ENCODE peak calls at places on chromosomes 13 and 19, in five cellular contexts. F is suprapubic skin, V is body of pancreas, B is cardiac muscle cell, R is pancreas. D is an unnamed sample.

GRCh38 chr13:59680429-59681024 is 483.2 kb downstream of the DIAPH3 start:
- DNase-seq in F (no peak), V (no peak), B (peak; percentile 39), R (no peak), D (peak; percentile 16)

GRCh38 chr13:30376426-30377311 is 45.6 kb upstream of the UBE2L5 start:
- DNase-seq in F (no peak), V (peak; percentile 25), B (peak; percentile 92), R (no peak), D (no peak)

GRCh38 chr19:6997679-6998445 is 23.4 kb downstream of the MBD3L2B start:
- DNase-seq in F (no peak), V (peak; percentile 15), B (no peak), R (no peak), D (peak; percentile 13)

GRCh38 chr19:36030264-36031148 is 2.2 kb downstream of the CLIP3 start:
- DNase-seq in F (no peak), V (peak; percentile 29), B (no peak), R (no peak), D (no peak)

GRCh38 chr19:50909240-50910070 is 1.7 kb downstream of the KLK4 start:
- DNase-seq in F (no peak), V (peak; percentile 69), B (peak; percentile 87), R (peak; percentile 21), D (peak; percentile 70)

GRCh38 chr13:27559714-27560113 is 60.6 kb downstream of the LNX2 start:
- DNase-seq in F (no peak), V (no peak), B (no peak), R (no peak), D (no peak)

GRCh38 chr13:24243311-24243710 is 66.1 kb upstream of the C1QTNF9 start:
- DNase-seq in F (no peak), V (no peak), B (no peak), R (no peak), D (no peak)

GRCh38 chr13:46382224-46382623 is 4.8 kb downstream of the RUBCNL start:
- DNase-seq in F (no peak), V (no peak), B (no peak), R (no peak), D (no peak)

GRCh38 chr13:47628666-47629065 is 372.4 kb downstream of the SUCLA2 start:
- DNase-seq in F (no peak), V (no peak), B (no peak), R (no peak), D (no peak)

GRCh38 chr19:55324705-55325104 is 436 bp downstream of the TMEM150B start:
- DNase-seq in F (no peak), V (no peak), B (no peak), R (no peak), D (no peak)

GRCh38 chr19:5484398-5485285 is 29.4 kb downstream of the ZNRF4 start:
- DNase-seq in F (no peak), V (peak; percentile 54), B (peak; percentile 24), R (peak; percentile 64), D (no peak)

GRCh38 chr19:56133858-56134654 is 7.0 kb upstream of the ZNF444 start:
- DNase-seq in F (no peak), V (no peak), B (no peak), R (no peak), D (no peak)

GRCh38 chr19:31334849-31335624 is 14.2 kb downstream of the TSHZ3 start:
- DNase-seq in F (no peak), V (no peak), B (no peak), R (no peak), D (no peak)

GRCh38 chr19:48573163-48573505 is 21.2 kb downstream of the SULT2B1 start:
- DNase-seq in F (no peak), V (no peak), B (no peak), R (no peak), D (no peak)

GRCh38 chr19:17469371-17470203 is 737 bp upstream of the SLC27A1 start:
- DNase-seq in F (peak; percentile 99), V (peak; percentile 99), B (peak; percentile 97), R (peak; percentile 98), D (peak; percentile 97)

GRCh38 chr13:97296740-97297139 is 74.6 kb downstream of the MBNL2 start:
- DNase-seq in F (no peak), V (no peak), B (no peak), R (no peak), D (no peak)

GRCh38 chr19:34837262-34837661 is 64.2 kb upstream of the ZNF599 start:
- DNase-seq in F (no peak), V (peak; percentile 42), B (no peak), R (peak; percentile 14), D (no peak)

GRCh38 chr19:49549045-49549444 is 21.2 kb downstream of the RCN3 start:
- DNase-seq in F (no peak), V (no peak), B (no peak), R (no peak), D (no peak)

GRCh38 chr13:46229251-46229650 is 17.5 kb downstream of the LRRC63 start:
- DNase-seq in F (no peak), V (no peak), B (no peak), R (no peak), D (no peak)

GRCh38 chr13:46057251-46058015 is 4.9 kb upstream of the ZC3H13 start:
- DNase-seq in F (no peak), V (no peak), B (no peak), R (no peak), D (no peak)

GRCh38 chr13:102697264-102697663 is 2.4 kb upstream of the METTL21C start:
- DNase-seq in F (no peak), V (no peak), B (no peak), R (no peak), D (no peak)

GRCh38 chr19:39828634-39829032 is 5.3 kb downstream of the DYRK1B start:
- DNase-seq in F (no peak), V (no peak), B (no peak), R (no peak), D (no peak)

GRCh38 chr13:24076124-24076523 is 84.4 kb upstream of the SPATA13 start:
- DNase-seq in F (no peak), V (peak; percentile 82), B (no peak), R (peak; percentile 73), D (no peak)

GRCh38 chr13:73075546-73075945 is 16.7 kb downstream of the KLF5 start:
- DNase-seq in F (no peak), V (no peak), B (no peak), R (no peak), D (no peak)

GRCh38 chr19:58364127-58364526 is 1.6 kb upstream of the ZNF497 start:
- DNase-seq in F (no peak), V (no peak), B (no peak), R (no peak), D (no peak)

GRCh38 chr13:92967923-92968322 is 258.7 kb upstream of the GPC6 start:
- DNase-seq in F (no peak), V (no peak), B (no peak), R (no peak), D (no peak)

GRCh38 chr13:25494708-25495411 is 123.1 kb downstream of the ATP8A2 start:
- DNase-seq in F (no peak), V (no peak), B (no peak), R (no peak), D (no peak)

GRCh38 chr13:19151581-19152263 is 29.9 kb downstream of the TUBA3C start:
- DNase-seq in F (no peak), V (no peak), B (no peak), R (no peak), D (no peak)

GRCh38 chr19:54425382-54425723 is 10.1 kb downstream of the TTYH1 start:
- DNase-seq in F (no peak), V (no peak), B (no peak), R (no peak), D (no peak)

GRCh38 chr13:39602277-39602613 is 748 bp downstream of the LHFPL6 start:
- DNase-seq in F (no peak), V (no peak), B (no peak), R (no peak), D (no peak)

GRCh38 chr13:39601636-39602035 is 1.4 kb downstream of the LHFPL6 start:
- DNase-seq in F (no peak), V (no peak), B (no peak), R (no peak), D (no peak)

GRCh38 chr13:39602614-39603366 is at the start of gene LHFPL6:
- DNase-seq in F (peak; percentile 92), V (peak; percentile 74), B (peak; percentile 86), R (peak; percentile 61), D (peak; percentile 87)

GRCh38 chr13:39599842-39600241 is 3.2 kb downstream of the LHFPL6 start:
- DNase-seq in F (no peak), V (no peak), B (no peak), R (no peak), D (no peak)

DNA sequence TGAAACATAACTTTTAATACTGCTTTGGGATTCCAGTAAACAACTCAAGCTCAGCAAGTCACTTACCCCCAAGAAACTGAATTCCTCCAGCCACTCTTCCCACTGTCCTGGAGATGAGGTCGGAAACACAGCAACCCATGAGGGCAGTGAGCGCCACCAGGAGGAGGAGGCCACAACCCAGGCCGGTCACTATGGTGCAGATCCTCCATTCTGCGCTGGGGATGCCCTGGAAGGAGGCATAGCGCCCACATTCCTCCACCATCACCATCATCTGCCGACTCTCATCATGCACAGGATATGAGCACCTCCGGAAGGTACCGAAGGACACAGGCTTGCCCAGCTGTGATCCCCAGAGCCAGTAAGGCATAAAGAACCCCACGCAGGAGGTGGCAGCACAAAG is 2.2 kb downstream of the LHFPL6 start:
- DNase-seq in F (no peak), V (no peak), B (no peak), R (no peak), D (no peak)
- TF ChIP-seq CTCF in F (no peak), V (no peak), B (peak; percentile 35), R (no peak), D (no peak)

DNA sequence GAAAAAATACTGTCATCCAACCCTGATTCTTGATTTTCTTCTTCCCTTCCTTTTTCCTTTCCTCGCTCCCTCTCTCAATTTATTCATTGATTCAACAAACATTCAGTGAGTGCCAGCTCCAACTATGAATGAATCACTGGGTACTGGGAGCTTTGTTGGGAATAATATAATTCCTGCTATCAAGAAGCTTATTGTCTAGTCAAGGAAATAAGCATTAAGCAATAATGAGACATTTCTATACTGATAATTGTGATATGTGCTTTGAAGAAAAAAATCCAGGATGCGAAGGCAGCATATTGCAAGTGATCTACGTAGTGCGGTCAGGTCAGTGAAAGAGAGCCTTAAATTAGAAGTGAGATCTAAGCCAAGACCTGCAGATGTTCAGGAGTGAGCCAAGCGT is 253.6 kb downstream of the LHFPL6 start:
- DNase-seq in F (no peak), V (no peak), B (no peak), R (no peak), D (no peak)
- H3K27ac ChIP-seq in F (no peak overlapping the region), V (no peak overlapping the region), B (no peak overlapping the region), R (no peak overlapping the region), D (no peak overlapping the region)

GRCh38 chr13:94345374-94346195 is 133.9 kb downstream of the DCT start:
- DNase-seq in F (no peak), V (no peak), B (peak; percentile 32), R (no peak), D (peak; percentile 58)
- TF ChIP-seq CTCF in F (no peak), V (no peak), B (no peak), R (no peak), D (peak; percentile 50)

GRCh38 chr19:38360839-38361631 is 13.3 kb upstream of the PSMD8 start:
- DNase-seq in F (no peak), V (no peak), B (no peak), R (no peak), D (no peak)

GRCh38 chr19:38361633-38362075 is 12.7 kb upstream of the PSMD8 start:
- DNase-seq in F (peak; percentile 87), V (peak; percentile 83), B (peak; percentile 92), R (peak; percentile 63), D (peak; percentile 88)

GRCh38 chr19:38359242-38360021 is 14.9 kb upstream of the PSMD8 start:
- DNase-seq in F (no peak), V (no peak), B (no peak), R (no peak), D (no peak)

GRCh38 chr19:38360351-38360750 is 14.0 kb upstream of the PSMD8 start:
- DNase-seq in F (no peak), V (no peak), B (no peak), R (no peak), D (no peak)

GRCh38 chr19:38362076-38362945 is 12.1 kb upstream of the PSMD8 start:
- DNase-seq in F (peak; percentile 92), V (peak; percentile 85), B (peak; percentile 88), R (peak; percentile 68), D (peak; percentile 77)
- H3K27ac ChIP-seq in F (peak overlapping the region; percentile 40), V (peak overlapping the region; percentile 64), B (peak overlapping the region; percentile 5), R (no peak overlapping the region), D (peak overlapping the region; percentile 84)